ENCODE peak calls at places on chromosome 12, in eight cellular contexts. E is dorsolateral prefrontal cortex, O is astrocyte, X is choroid plexus epithelial cell, K is suprapubic skin, G is astrocyte of the spinal cord, A is transverse colon, R is HFF-Myc. L is an unnamed sample.

GRCh38 chr12:114995891-114996290 is 311.9 kb upstream of the TBX3 start:
- DNase-seq in A (no peak), G (peak; percentile 78), K (no peak), E (no peak), R (no peak), O (peak; percentile 36), X (peak; percentile 75), L (no peak)

GRCh38 chr12:70543444-70543843 is 93.8 kb downstream of the PTPRB start:
- DNase-seq in O (peak; percentile 93), A (no peak), R (peak; percentile 79), G (peak; percentile 89), X (peak; percentile 98), K (no peak), E (no peak), L (peak; percentile 96)

GRCh38 chr12:121043067-121043466 is 4.0 kb upstream of the OASL start:
- DNase-seq in E (no peak), K (no peak), A (no peak), G (no peak), X (no peak), R (no peak), O (no peak), L (no peak)

GRCh38 chr12:68675098-68675842 is 11.5 kb upstream of the NUP107 start:
- DNase-seq in X (no peak), E (no peak), R (no peak), G (no peak), O (peak; percentile 25), A (peak; percentile 64), K (no peak), L (no peak)

GRCh38 chr12:57592551-57593165 is 1.7 kb downstream of the PIP4K2C start:
- DNase-seq in A (no peak), X (no peak), O (peak; percentile 23), G (no peak), E (no peak), R (no peak), K (no peak), L (no peak)

GRCh38 chr12:108371801-108372344 is 32.8 kb upstream of the CMKLR1 start:
- DNase-seq in R (no peak), K (no peak), A (no peak), E (no peak), O (peak; percentile 78), X (peak; percentile 82), G (peak; percentile 45), L (peak; percentile 23)

GRCh38 chr12:63995512-63995911 is 151.0 kb downstream of the SRGAP1 start:
- DNase-seq in A (no peak), R (no peak), K (no peak), G (no peak), O (no peak), X (peak; percentile 25), E (no peak), L (no peak)

GRCh38 chr12:57621497-57622292 is 10.5 kb downstream of the ARHGEF25 start:
- DNase-seq in X (peak; percentile 38), R (no peak), A (peak; percentile 55), K (no peak), O (no peak), G (no peak), E (peak; percentile 62), L (no peak)

GRCh38 chr12:49358548-49359141 is 8.6 kb upstream of the SPATS2 start:
- DNase-seq in X (peak; percentile 84), R (peak; percentile 60), A (peak; percentile 56), K (peak; percentile 44), G (peak; percentile 73), O (no peak), E (no peak), L (no peak)

GRCh38 chr12:92331383-92331782 is 185.7 kb upstream of the BTG1 start:
- DNase-seq in E (no peak), K (no peak), A (no peak), O (no peak), X (no peak), G (no peak), R (no peak), L (no peak)

GRCh38 chr12:88141425-88141773 is 489 bp downstream of the CEP290 start:
- DNase-seq in E (no peak), K (no peak), O (no peak), X (no peak), R (no peak), G (no peak), A (no peak), L (no peak)

GRCh38 chr12:126493366-126494108 is 1428.3 kb downstream of the AACS start:
- DNase-seq in A (no peak), R (no peak), G (peak; percentile 41), K (no peak), E (no peak), O (peak; percentile 42), X (no peak), L (no peak)

GRCh38 chr12:201361-201760 is 12.6 kb downstream of the SLC6A12 start:
- DNase-seq in R (no peak), E (no peak), G (no peak), K (no peak), O (no peak), X (no peak), A (no peak), L (no peak)

GRCh38 chr12:25859976-25860375 is 98.5 kb upstream of the RASSF8 start:
- DNase-seq in X (no peak), A (no peak), R (no peak), E (no peak), G (no peak), K (no peak), O (no peak), L (no peak)

GRCh38 chr12:22228022-22228875 is 106.3 kb downstream of the ST8SIA1 start:
- DNase-seq in O (peak; percentile 81), G (no peak), A (no peak), E (no peak), K (no peak), R (no peak), X (no peak), L (no peak)

GRCh38 chr12:67433393-67434175 is 164.4 kb downstream of the CAND1 start:
- DNase-seq in G (peak; percentile 35), K (no peak), A (no peak), O (peak; percentile 60), X (peak; percentile 51), E (no peak), R (no peak), L (no peak)

GRCh38 chr12:13179159-13180074 is 17.1 kb upstream of the EMP1 start:
- DNase-seq in O (no peak), K (peak; percentile 89), A (peak; percentile 71), X (no peak), G (no peak), E (no peak), R (no peak), L (no peak)

GRCh38 chr12:63846249-63846967 is 1.9 kb downstream of the SRGAP1 start:
- DNase-seq in X (no peak), A (no peak), G (peak; percentile 36), E (no peak), R (no peak), K (no peak), O (no peak), L (no peak)

GRCh38 chr12:77841467-77842054 is 10.9 kb downstream of the NAV3 start:
- DNase-seq in R (no peak), O (no peak), E (no peak), G (no peak), K (no peak), A (no peak), X (peak; percentile 45), L (no peak)

GRCh38 chr12:100359822-100360221 is 2.9 kb downstream of the SLC17A8 start:
- DNase-seq in K (no peak), A (no peak), R (no peak), G (no peak), E (no peak), O (peak; percentile 54), X (peak; percentile 41), L (no peak)

GRCh38 chr12:91163116-91163515 is 19.5 kb downstream of the DCN start:
- DNase-seq in X (no peak), K (no peak), G (no peak), A (no peak), E (no peak), R (no peak), O (no peak), L (no peak)

GRCh38 chr12:45462506-45462905 is 246.6 kb downstream of the ANO6 start:
- DNase-seq in R (no peak), X (no peak), G (no peak), A (no peak), E (no peak), K (no peak), O (no peak), L (no peak)

GRCh38 chr12:45468751-45469615 is 253.1 kb downstream of the ANO6 start:
- DNase-seq in R (no peak), O (no peak), A (no peak), E (no peak), K (no peak), X (no peak), G (no peak), L (no peak)

GRCh38 chr12:45469902-45470301 is 254.0 kb downstream of the ANO6 start:
- DNase-seq in O (no peak), X (no peak), K (no peak), A (no peak), R (no peak), E (no peak), G (no peak), L (no peak)

GRCh38 chr12:45458854-45459807 is 243.2 kb downstream of the ANO6 start:
- DNase-seq in K (no peak), O (peak; percentile 72), A (no peak), E (no peak), R (no peak), G (peak; percentile 53), X (peak; percentile 36), L (no peak)

GRCh38 chr12:45464699-45465098 is 248.8 kb downstream of the ANO6 start:
- DNase-seq in E (no peak), K (no peak), A (no peak), R (no peak), X (peak; percentile 12), O (no peak), G (no peak), L (no peak)
- TF ChIP-seq CTCF in E (no peak), K (no peak), A (no peak), R (no peak), X (peak; percentile 38), O (no peak), G (no peak), L (no peak)

GRCh38 chr12:95277139-95277538 is 59.5 kb downstream of the VEZT start:
- DNase-seq in X (peak; percentile 86), E (no peak), K (no peak), R (peak; percentile 81), O (peak; percentile 87), G (peak; percentile 90), A (no peak), L (peak; percentile 56)
- H3K4me3 ChIP-seq in X (no peak overlapping the region), E (no peak overlapping the region), K (no peak overlapping the region), R (no peak overlapping the region), O (no peak overlapping the region), G (no peak overlapping the region), A (no peak overlapping the region), L (no peak overlapping the region)

GRCh38 chr12:132206093-132206434 is 61.8 kb downstream of the NOC4L start:
- DNase-seq in O (no peak), G (no peak), K (no peak), R (no peak), A (no peak), X (no peak), E (no peak), L (no peak)
- TF ChIP-seq CTCF in O (no peak), G (no peak), K (no peak), R (no peak), A (no peak), X (no peak), E (no peak), L (no peak)

DNA sequence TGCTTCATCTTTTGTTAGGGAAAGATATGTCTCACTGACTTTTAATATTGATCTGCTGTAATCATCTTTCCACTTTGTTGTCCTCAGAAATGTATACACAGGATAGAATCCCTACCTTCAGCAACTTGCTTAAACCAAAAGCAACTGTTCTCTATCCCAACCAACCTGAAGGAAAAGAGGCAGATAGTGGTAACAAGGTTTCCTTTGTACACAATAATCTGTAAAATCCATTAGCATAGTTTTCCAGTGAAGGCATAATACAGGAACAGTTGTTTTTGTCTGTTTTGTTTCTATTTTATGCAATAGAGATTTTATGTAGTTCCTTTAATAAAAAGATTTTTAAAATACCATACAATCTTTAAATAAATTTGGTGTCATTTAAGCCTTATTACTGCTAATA is 170.5 kb downstream of the PIK3C2G start:
- DNase-seq in A (no peak), R (no peak), X (no peak), O (no peak), G (no peak), K (no peak), E (no peak), L (no peak)
- H3K4me3 ChIP-seq in A (no peak overlapping the region), R (no peak overlapping the region), X (no peak overlapping the region), O (no peak overlapping the region), G (no peak overlapping the region), K (no peak overlapping the region), E (no peak overlapping the region), L (no peak overlapping the region)